ENCODE peak calls at places on chromosome 14, in six cellular contexts. S, V, P, I, M and F are unnamed samples.

GRCh38 chr14:64723691-64724577 is 19.7 kb downstream of the PLEKHG3 start:
- ATAC-seq in S (no peak), V (no peak), I (no peak), P (no peak), M (no peak), F (no peak)

GRCh38 chr14:87993485-87993809 is 465 bp upstream of the GALC start:
- ATAC-seq in M (no peak), S (no peak), V (no peak), P (no peak), I (no peak), F (no peak)

GRCh38 chr14:65062096-65063075 is 39.9 kb downstream of the MAX start:
- ATAC-seq in S (no peak), M (no peak), P (no peak), I (no peak), V (no peak), F (no peak)

GRCh38 chr14:20262642-20263128 is 23.6 kb downstream of the OR11H4 start:
- ATAC-seq in S (peak; percentile 30), I (peak; percentile 97), P (no peak), V (no peak), M (peak; percentile 73), F (no peak)

GRCh38 chr14:50756300-50756699 is 74.7 kb downstream of the NIN start:
- ATAC-seq in S (no peak), V (no peak), M (no peak), I (peak; percentile 75), P (no peak), F (no peak)

GRCh38 chr14:97218713-97219355 is 421.7 kb downstream of the VRK1 start:
- ATAC-seq in M (no peak), V (no peak), S (peak; percentile 75), P (no peak), I (no peak), F (no peak)

GRCh38 chr14:102870994-102871831 is 51.2 kb upstream of the AMN start:
- ATAC-seq in V (no peak), P (no peak), I (peak; percentile 59), S (no peak), M (no peak), F (no peak)

GRCh38 chr14:35766700-35767082 is 42.4 kb downstream of the RALGAPA1 start:
- ATAC-seq in P (no peak), V (no peak), I (no peak), M (no peak), S (no peak), F (no peak)

GRCh38 chr14:89144066-89144465 is 273.0 kb downstream of the FOXN3 start:
- ATAC-seq in P (no peak), V (peak; percentile 8), M (no peak), I (no peak), S (no peak), F (no peak)

GRCh38 chr14:36315159-36315853 is 5.1 kb downstream of the MBIP start:
- ATAC-seq in P (no peak), V (no peak), S (no peak), I (peak; percentile 74), M (peak; percentile 49), F (no peak)

GRCh38 chr14:105260826-105261438 is 12.6 kb downstream of the BTBD6 start:
- ATAC-seq in M (no peak), V (no peak), S (no peak), I (no peak), P (no peak), F (no peak)

GRCh38 chr14:103512701-103513611 is 9.7 kb downstream of the CKB start:
- ATAC-seq in M (peak; percentile 52), I (peak; percentile 14), P (peak; percentile 93), V (peak; percentile 9), S (peak; percentile 15), F (peak; percentile 84)

GRCh38 chr14:105074601-105075053 is 9.4 kb upstream of the GPR132 start:
- ATAC-seq in V (no peak), M (no peak), P (no peak), I (no peak), S (peak; percentile 12), F (no peak)

GRCh38 chr14:95146079-95146771 is 11.1 kb downstream of the DICER1 start:
- ATAC-seq in P (peak; percentile 43), I (no peak), V (no peak), M (no peak), S (no peak), F (no peak)

GRCh38 chr14:66601932-66602578 is 94.1 kb downstream of the GPHN start:
- ATAC-seq in M (no peak), I (peak; percentile 88), S (no peak), P (no peak), V (no peak), F (no peak)

GRCh38 chr14:63361790-63362189 is 43.1 kb upstream of the GPHB5 start:
- ATAC-seq in V (peak; percentile 80), P (no peak), I (peak; percentile 75), S (peak; percentile 68), M (peak; percentile 59), F (no peak)

GRCh38 chr14:99672506-99673327 is 11.4 kb upstream of the CYP46A1 start:
- ATAC-seq in I (peak; percentile 90), S (peak; percentile 68), M (peak; percentile 86), V (peak; percentile 21), P (no peak), F (no peak)

GRCh38 chr14:37196604-37197420 is 925 bp upstream of the MIPOL1 start:
- ATAC-seq in M (peak; percentile 58), P (no peak), S (no peak), V (no peak), I (no peak), F (no peak)

GRCh38 chr14:88599761-88600439 is 37.1 kb downstream of the ZC3H14 start:
- ATAC-seq in M (no peak), P (no peak), V (no peak), I (peak; percentile 94), S (no peak), F (no peak)

GRCh38 chr14:103155013-103155412 is 31.8 kb downstream of the TNFAIP2 start:
- ATAC-seq in V (peak; percentile 86), M (peak; percentile 40), P (peak; percentile 81), I (peak; percentile 85), S (peak; percentile 98), F (peak; percentile 96)

GRCh38 chr14:65438266-65438933 is 25.9 kb downstream of the FUT8 start:
- ATAC-seq in V (no peak), I (peak; percentile 25), P (no peak), S (no peak), M (peak; percentile 69), F (no peak)

GRCh38 chr14:25444381-25444780 is 394.4 kb upstream of the STXBP6 start:
- ATAC-seq in I (no peak), S (no peak), V (no peak), P (no peak), M (no peak), F (no peak)

GRCh38 chr14:88264116-88264515 is 59.0 kb downstream of the KCNK10 start:
- ATAC-seq in P (no peak), V (no peak), I (no peak), M (no peak), S (no peak), F (no peak)

GRCh38 chr14:38107216-38107631 is 100.5 kb upstream of the SSTR1 start:
- ATAC-seq in S (no peak), M (no peak), V (peak; percentile 27), P (no peak), I (peak; percentile 61), F (no peak)

GRCh38 chr14:50319293-50319692 is 7.2 kb downstream of the DMAC2L start:
- ATAC-seq in M (no peak), P (no peak), V (no peak), I (no peak), S (no peak), F (no peak)

GRCh38 chr14:70894868-70895267 is 12.4 kb upstream of the PCNX1 start:
- ATAC-seq in M (no peak), P (no peak), I (peak; percentile 64), V (peak; percentile 99), S (peak; percentile 32), F (no peak)

GRCh38 chr14:72256055-72256454 is 323.8 kb downstream of the RGS6 start:
- ATAC-seq in V (no peak), P (no peak), I (no peak), S (no peak), M (no peak), F (no peak)

GRCh38 chr14:79016828-79017505 is 846.8 kb downstream of the NRXN3 start:
- ATAC-seq in P (no peak), V (peak; percentile 55), S (peak; percentile 79), I (no peak), M (no peak), F (no peak)

GRCh38 chr14:23409966-23410635 is 2.0 kb upstream of the MYH6 start:
- ATAC-seq in I (no peak), P (no peak), M (no peak), S (no peak), V (no peak), F (no peak)

GRCh38 chr14:70856851-70857498 is 47.7 kb upstream of the MAP3K9 start:
- ATAC-seq in M (no peak), I (no peak), S (peak; percentile 63), P (no peak), V (no peak), F (no peak)

GRCh38 chr14:96649327-96649601 is 147.1 kb downstream of the PAPOLA start:
- ATAC-seq in P (peak; percentile 34), V (no peak), M (no peak), I (no peak), S (no peak), F (no peak)

DNA sequence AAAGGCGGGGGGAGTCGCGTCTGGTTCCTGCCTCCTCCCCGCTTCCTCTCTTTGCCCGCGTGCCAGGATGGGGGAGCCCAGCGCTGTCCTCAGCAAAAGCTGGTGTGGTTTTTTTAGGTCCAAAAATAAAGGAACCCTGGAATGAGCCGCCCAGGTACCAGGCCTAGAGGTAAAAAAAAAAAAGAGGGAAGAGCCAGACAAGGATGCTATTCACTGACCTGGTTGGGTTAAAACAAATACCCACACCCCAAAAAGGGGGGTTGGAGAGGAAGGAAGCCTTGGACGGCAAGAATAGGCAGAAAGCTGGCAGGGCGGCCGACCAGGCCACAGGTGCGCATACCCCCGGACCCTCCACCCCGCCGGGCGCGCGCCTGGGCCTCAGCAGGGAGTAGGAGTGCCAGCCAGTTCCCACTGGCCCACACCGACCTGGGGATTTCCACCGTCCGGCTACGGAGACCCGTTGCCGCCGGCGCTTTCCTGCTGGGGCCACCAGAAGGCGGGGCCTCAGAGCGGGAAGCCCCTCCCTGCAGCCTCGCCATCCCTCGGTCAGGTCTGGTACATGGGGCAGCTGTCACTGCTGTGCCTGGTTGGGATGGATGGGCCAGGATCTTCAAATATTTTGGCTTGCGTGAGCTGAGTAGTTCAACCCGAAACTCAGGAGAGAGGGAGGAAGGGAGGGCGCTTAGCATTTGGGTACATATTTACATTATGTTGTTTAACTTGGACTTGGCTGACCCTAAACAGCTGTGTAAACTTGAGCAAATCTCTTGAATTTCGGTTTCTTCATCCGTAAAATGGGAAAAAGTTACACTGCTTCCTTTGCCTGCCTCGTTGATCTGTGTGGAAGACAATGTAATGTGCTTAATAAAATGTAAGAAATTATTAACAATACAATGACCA is 5.4 kb upstream of the IRF2BPL start:
- ATAC-seq in V (peak; percentile 84), I (peak; percentile 86), P (peak; percentile 84), S (peak; percentile 79), M (no peak), F (peak; percentile 60)
- TF ChIP-seq POLR2A in V (peak; percentile 55), I (peak; percentile 85), P (peak; percentile 65), S (peak; percentile 38), M (no peak), F (peak; percentile 35)

GRCh38 chr14:60106341-60106740 is 14.6 kb downstream of the PCNX4 start:
- ATAC-seq in S (no peak), I (peak; percentile 62), M (no peak), P (no peak), V (no peak), F (no peak)
- H3K27ac ChIP-seq in S (no peak overlapping the region), I (no peak overlapping the region), M (no peak overlapping the region), P (no peak overlapping the region), V (no peak overlapping the region), F (no peak overlapping the region)

GRCh38 chr14:40623641-40624040 is 983.0 kb upstream of the LRFN5 start:
- ATAC-seq in I (no peak), S (no peak), P (no peak), V (no peak), M (no peak), F (no peak)
- TF ChIP-seq EP300 in I (no peak), S (no peak), P (no peak), V (no peak), M (no peak), F (no peak)

GRCh38 chr14:30822080-30822571 is 52.2 kb upstream of the COCH start:
- ATAC-seq in S (no peak), V (peak; percentile 67), M (peak; percentile 91), P (no peak), I (no peak), F (no peak)
- TF ChIP-seq POLR2A in S (no peak), V (no peak), M (no peak), P (no peak), I (no peak), F (no peak)